ENCODE peak calls at places on chromosomes 1 and 21, in nine cellular contexts. G is neural crest cell, Q is nucleus accumbens, P is choroid plexus epithelial cell, Z is lung microvascular endothelial cell, I is left cardiac atrium, N is WTC11, H is GM13976, W is GM12865. E is an unnamed sample.
A peak's percentile ranks its signal among the peaks of the same experiment; 100 is the strongest.

GRCh38 chr21:41593784-41594138 is 85.8 kb upstream of the TMPRSS2 start:
- DNase-seq in G (no peak), Q (no peak), P (no peak), Z (no peak), I (no peak), N (no peak), H (no peak), W (no peak), E (no peak)

GRCh38 chr21:30434033-30434631 is 4.1 kb downstream of the KRTAP13-4 start:
- DNase-seq in G (peak; percentile 28), Q (no peak), P (peak; percentile 51), Z (peak; percentile 14), I (no peak), N (peak; percentile 64), H (no peak), W (peak; percentile 52), E (peak; percentile 16)

GRCh38 chr1:85091647-85092295 is 43.5 kb upstream of the MCOLN3 start:
- DNase-seq in G (no peak), Q (no peak), P (no peak), Z (no peak), I (no peak), N (no peak), H (no peak), W (peak; percentile 3), E (no peak)

GRCh38 chr1:30803562-30803961 is 46.0 kb upstream of the LAPTM5 start:
- DNase-seq in G (no peak), Q (no peak), P (no peak), Z (no peak), I (no peak), N (no peak), H (no peak), W (no peak), E (no peak)

GRCh38 chr1:32125313-32125712 is 17.5 kb downstream of the KPNA6 start:
- DNase-seq in G (no peak), Q (no peak), P (no peak), Z (no peak), I (no peak), N (no peak), H (no peak), W (no peak), E (no peak)

GRCh38 chr1:62391369-62391971 is 45.4 kb upstream of the USP1 start:
- DNase-seq in G (peak; percentile 36), Q (no peak), P (no peak), Z (peak; percentile 34), I (no peak), N (peak; percentile 83), H (peak; percentile 40), W (peak; percentile 25), E (no peak)

GRCh38 chr1:11769274-11769673 is 7.3 kb downstream of the C1orf167 start:
- DNase-seq in G (no peak), Q (no peak), P (no peak), Z (no peak), I (no peak), N (no peak), H (no peak), W (no peak), E (no peak)

GRCh38 chr1:55048453-55049270 is 9.3 kb downstream of the PCSK9 start:
- DNase-seq in G (no peak), Q (no peak), P (no peak), Z (no peak), I (no peak), N (no peak), H (no peak), W (no peak), E (no peak)

GRCh38 chr1:30811187-30811586 is 53.6 kb upstream of the LAPTM5 start:
- DNase-seq in G (no peak), Q (no peak), P (no peak), Z (no peak), I (no peak), N (no peak), H (no peak), W (no peak), E (no peak)

GRCh38 chr21:34707876-34708325 is 39.1 kb downstream of the CLIC6 start:
- DNase-seq in G (no peak), Q (no peak), P (no peak), Z (no peak), I (no peak), N (no peak), H (peak; percentile 74), W (peak; percentile 90), E (no peak)

GRCh38 chr1:212271823-212272498 is 13.2 kb upstream of the PPP2R5A start:
- DNase-seq in G (no peak), Q (no peak), P (no peak), Z (no peak), I (no peak), N (no peak), H (no peak), W (no peak), E (no peak)

GRCh38 chr1:8133657-8134430 is 107.7 kb upstream of the ERRFI1 start:
- DNase-seq in G (no peak), Q (no peak), P (peak; percentile 96), Z (peak; percentile 80), I (peak; percentile 70), N (no peak), H (no peak), W (no peak), E (no peak)

GRCh38 chr1:205851993-205852392 is 2.1 kb upstream of the PM20D1 start:
- DNase-seq in G (no peak), Q (no peak), P (no peak), Z (no peak), I (no peak), N (no peak), H (no peak), W (no peak), E (no peak)

GRCh38 chr1:183195146-183195571 is 9.1 kb downstream of the LAMC2 start:
- DNase-seq in G (no peak), Q (no peak), P (no peak), Z (peak; percentile 83), I (no peak), N (no peak), H (no peak), W (peak; percentile 60), E (no peak)

GRCh38 chr21:42193131-42193671 is 25.7 kb upstream of the ABCG1 start:
- DNase-seq in G (no peak), Q (no peak), P (peak; percentile 85), Z (peak; percentile 85), I (no peak), N (no peak), H (no peak), W (no peak), E (no peak)

GRCh38 chr1:55064861-55065263 is 25.5 kb downstream of the PCSK9 start:
- DNase-seq in G (no peak), Q (no peak), P (peak; percentile 84), Z (no peak), I (no peak), N (no peak), H (no peak), W (no peak), E (no peak)